ENCODE peak calls at places on chromosomes 4 and X, in five cellular contexts. One of them, this sample, is unnamed.

GRCh38 chrX:69216911-69217310 is 51.7 kb upstream of the PJA1 start:
- DNase-seq in brain microvascular endothelial cell: no peak
- DNase-seq in activated CD8-positive, alpha-beta T cell treated with anti-CD3 and anti-CD28 coated beads for 36 hours: no peak
- DNase-seq in EL: no peak
- DNase-seq in germinal center: no peak
- DNase-seq in this sample: no peak

GRCh38 chr4:106444557-106444956 is 76.0 kb upstream of the GIMD1 start:
- DNase-seq in activated CD8-positive, alpha-beta T cell treated with anti-CD3 and anti-CD28 coated beads for 36 hours: no peak
- DNase-seq in germinal center: no peak
- DNase-seq in EL: peak
- DNase-seq in brain microvascular endothelial cell: peak
- DNase-seq in this sample: peak

GRCh38 chrX:39327255-39327654 is 526.0 kb downstream of the MID1IP1 start:
- DNase-seq in germinal center: no peak
- DNase-seq in brain microvascular endothelial cell: no peak
- DNase-seq in EL: no peak
- DNase-seq in activated CD8-positive, alpha-beta T cell treated with anti-CD3 and anti-CD28 coated beads for 36 hours: peak
- DNase-seq in this sample: no peak

GRCh38 chr4:98446499-98447375 is 185.6 kb downstream of the RAP1GDS1 start:
- DNase-seq in brain microvascular endothelial cell: peak
- DNase-seq in EL: no peak
- DNase-seq in activated CD8-positive, alpha-beta T cell treated with anti-CD3 and anti-CD28 coated beads for 36 hours: peak
- DNase-seq in germinal center: peak
- DNase-seq in this sample: peak

GRCh38 chr4:142519342-142519741 is 326.8 kb downstream of the INPP4B start:
- DNase-seq in germinal center: no peak
- DNase-seq in brain microvascular endothelial cell: no peak
- DNase-seq in activated CD8-positive, alpha-beta T cell treated with anti-CD3 and anti-CD28 coated beads for 36 hours: no peak
- DNase-seq in EL: peak
- DNase-seq in this sample: peak

GRCh38 chr4:8368998-8369397 is 71.5 kb downstream of the ACOX3 start:
- DNase-seq in brain microvascular endothelial cell: no peak
- DNase-seq in activated CD8-positive, alpha-beta T cell treated with anti-CD3 and anti-CD28 coated beads for 36 hours: no peak
- DNase-seq in EL: no peak
- DNase-seq in germinal center: no peak
- DNase-seq in this sample: no peak

GRCh38 chr4:15797320-15797719 is 19.2 kb downstream of the CD38 start:
- DNase-seq in EL: no peak
- DNase-seq in activated CD8-positive, alpha-beta T cell treated with anti-CD3 and anti-CD28 coated beads for 36 hours: no peak
- DNase-seq in brain microvascular endothelial cell: no peak
- DNase-seq in germinal center: no peak
- DNase-seq in this sample: no peak

GRCh38 chr4:151905197-151905596 is 144.4 kb upstream of the GATB start:
- DNase-seq in EL: no peak
- DNase-seq in activated CD8-positive, alpha-beta T cell treated with anti-CD3 and anti-CD28 coated beads for 36 hours: no peak
- DNase-seq in germinal center: no peak
- DNase-seq in brain microvascular endothelial cell: no peak
- DNase-seq in this sample: no peak

GRCh38 chr4:72558655-72559054 is 10.4 kb downstream of the ADAMTS3 start:
- DNase-seq in activated CD8-positive, alpha-beta T cell treated with anti-CD3 and anti-CD28 coated beads for 36 hours: no peak
- DNase-seq in EL: no peak
- DNase-seq in brain microvascular endothelial cell: no peak
- DNase-seq in germinal center: no peak
- DNase-seq in this sample: no peak

GRCh38 chr4:98363431-98363830 is 102.2 kb downstream of the RAP1GDS1 start:
- DNase-seq in activated CD8-positive, alpha-beta T cell treated with anti-CD3 and anti-CD28 coated beads for 36 hours: no peak
- DNase-seq in EL: no peak
- DNase-seq in germinal center: no peak
- DNase-seq in brain microvascular endothelial cell: no peak
- DNase-seq in this sample: no peak

GRCh38 chr4:74772106-74772505 is 22.2 kb downstream of the BTC start:
- DNase-seq in germinal center: no peak
- DNase-seq in brain microvascular endothelial cell: no peak
- DNase-seq in activated CD8-positive, alpha-beta T cell treated with anti-CD3 and anti-CD28 coated beads for 36 hours: no peak
- DNase-seq in EL: no peak
- DNase-seq in this sample: no peak

GRCh38 chr4:121758896-121759568 is 5.9 kb downstream of the SMIM43 start:
- DNase-seq in EL: no peak
- DNase-seq in activated CD8-positive, alpha-beta T cell treated with anti-CD3 and anti-CD28 coated beads for 36 hours: no peak
- DNase-seq in brain microvascular endothelial cell: no peak
- DNase-seq in germinal center: no peak
- DNase-seq in this sample: peak

GRCh38 chr4:16142598-16143295 is 58.9 kb upstream of the PROM1 start:
- DNase-seq in activated CD8-positive, alpha-beta T cell treated with anti-CD3 and anti-CD28 coated beads for 36 hours: no peak
- DNase-seq in EL: no peak
- DNase-seq in germinal center: no peak
- DNase-seq in brain microvascular endothelial cell: no peak
- DNase-seq in this sample: no peak

GRCh38 chrX:39766882-39767281 is 330.9 kb downstream of the BCOR start:
- DNase-seq in germinal center: no peak
- DNase-seq in EL: no peak
- DNase-seq in brain microvascular endothelial cell: no peak
- DNase-seq in activated CD8-positive, alpha-beta T cell treated with anti-CD3 and anti-CD28 coated beads for 36 hours: no peak
- DNase-seq in this sample: no peak

GRCh38 chrX:130728208-130728607 is 174.8 kb downstream of the ENOX2 start:
- DNase-seq in brain microvascular endothelial cell: no peak
- DNase-seq in EL: peak
- DNase-seq in activated CD8-positive, alpha-beta T cell treated with anti-CD3 and anti-CD28 coated beads for 36 hours: no peak
- DNase-seq in germinal center: no peak
- DNase-seq in this sample: peak